ENCODE peak calls at places on chromosomes 2 and 18, in four cellular contexts. One of them, this sample, is unnamed.
A peak's percentile ranks its signal among the peaks of the same experiment; 100 is the strongest.

GRCh38 chr18:22613058-22613690 is 195.5 kb upstream of the CTAGE1 start:
- DNase-seq in H1: no peak
- DNase-seq in activated CD8-positive, alpha-beta memory T cell treated with anti-CD3 and anti-CD28 coated beads for 1 hour: no peak
- DNase-seq in NAMALWA: no peak
- DNase-seq in this sample: no peak

GRCh38 chr2:27320958-27321543 is 1.8 kb downstream of the MPV17 start:
- DNase-seq in H1: peak; percentile 62
- DNase-seq in activated CD8-positive, alpha-beta memory T cell treated with anti-CD3 and anti-CD28 coated beads for 1 hour: no peak
- DNase-seq in NAMALWA: no peak
- DNase-seq in this sample: no peak

GRCh38 chr2:767440-767839 is 90.2 kb upstream of the TMEM18 start:
- DNase-seq in H1: no peak
- DNase-seq in activated CD8-positive, alpha-beta memory T cell treated with anti-CD3 and anti-CD28 coated beads for 1 hour: no peak
- DNase-seq in NAMALWA: no peak
- DNase-seq in this sample: no peak

GRCh38 chr2:44770221-44771187 is 171.0 kb upstream of the SIX3 start:
- DNase-seq in H1: no peak
- DNase-seq in activated CD8-positive, alpha-beta memory T cell treated with anti-CD3 and anti-CD28 coated beads for 1 hour: no peak
- DNase-seq in NAMALWA: no peak
- DNase-seq in this sample: no peak

GRCh38 chr2:203720011-203720410 is 13.6 kb downstream of the CD28 start:
- DNase-seq in H1: no peak
- DNase-seq in activated CD8-positive, alpha-beta memory T cell treated with anti-CD3 and anti-CD28 coated beads for 1 hour: no peak
- DNase-seq in NAMALWA: no peak
- DNase-seq in this sample: no peak

GRCh38 chr18:23498062-23498582 is 5.2 kb upstream of the RMC1 start:
- DNase-seq in H1: no peak
- DNase-seq in activated CD8-positive, alpha-beta memory T cell treated with anti-CD3 and anti-CD28 coated beads for 1 hour: no peak
- DNase-seq in NAMALWA: no peak
- DNase-seq in this sample: no peak

GRCh38 chr2:205752924-205753323 is 70.6 kb downstream of the NRP2 start:
- DNase-seq in H1: no peak
- DNase-seq in activated CD8-positive, alpha-beta memory T cell treated with anti-CD3 and anti-CD28 coated beads for 1 hour: no peak
- DNase-seq in NAMALWA: no peak
- DNase-seq in this sample: no peak

GRCh38 chr2:222756951-222757645 is 85.6 kb downstream of the MOGAT1 start:
- DNase-seq in H1: no peak
- DNase-seq in activated CD8-positive, alpha-beta memory T cell treated with anti-CD3 and anti-CD28 coated beads for 1 hour: no peak
- DNase-seq in NAMALWA: no peak
- DNase-seq in this sample: no peak

GRCh38 chr2:239369631-239370161 is 31.1 kb downstream of the HDAC4 start:
- DNase-seq in H1: no peak
- DNase-seq in activated CD8-positive, alpha-beta memory T cell treated with anti-CD3 and anti-CD28 coated beads for 1 hour: peak; percentile 39
- DNase-seq in NAMALWA: peak; percentile 86
- DNase-seq in this sample: no peak

GRCh38 chr18:363327-364115 is 95.7 kb upstream of the THOC1 start:
- DNase-seq in H1: no peak
- DNase-seq in activated CD8-positive, alpha-beta memory T cell treated with anti-CD3 and anti-CD28 coated beads for 1 hour: no peak
- DNase-seq in NAMALWA: no peak
- DNase-seq in this sample: no peak

GRCh38 chr2:17756629-17757028 is 2.7 kb downstream of the GEN1 start:
- DNase-seq in H1: no peak
- DNase-seq in activated CD8-positive, alpha-beta memory T cell treated with anti-CD3 and anti-CD28 coated beads for 1 hour: no peak
- DNase-seq in NAMALWA: no peak
- DNase-seq in this sample: no peak

GRCh38 chr18:49055787-49056186 is 105.0 kb upstream of the SMAD7 start:
- DNase-seq in H1: no peak
- DNase-seq in activated CD8-positive, alpha-beta memory T cell treated with anti-CD3 and anti-CD28 coated beads for 1 hour: no peak
- DNase-seq in NAMALWA: peak; percentile 28
- DNase-seq in this sample: peak; percentile 21

GRCh38 chr2:112848833-112849232 is 12.3 kb upstream of the IL1B start:
- DNase-seq in H1: no peak
- DNase-seq in activated CD8-positive, alpha-beta memory T cell treated with anti-CD3 and anti-CD28 coated beads for 1 hour: no peak
- DNase-seq in NAMALWA: no peak
- DNase-seq in this sample: no peak

GRCh38 chr2:141810148-141810547 is 320.7 kb downstream of the LRP1B start:
- DNase-seq in H1: no peak
- DNase-seq in activated CD8-positive, alpha-beta memory T cell treated with anti-CD3 and anti-CD28 coated beads for 1 hour: no peak
- DNase-seq in NAMALWA: no peak
- DNase-seq in this sample: no peak

GRCh38 chr2:132496566-132496965 is 80.0 kb downstream of the GPR39 start:
- DNase-seq in H1: no peak
- DNase-seq in activated CD8-positive, alpha-beta memory T cell treated with anti-CD3 and anti-CD28 coated beads for 1 hour: no peak
- DNase-seq in NAMALWA: no peak
- DNase-seq in this sample: no peak

GRCh38 chr2:33673937-33674336 is 74.8 kb upstream of the FAM98A start:
- DNase-seq in H1: no peak
- DNase-seq in activated CD8-positive, alpha-beta memory T cell treated with anti-CD3 and anti-CD28 coated beads for 1 hour: no peak
- DNase-seq in NAMALWA: peak; percentile 37
- DNase-seq in this sample: peak; percentile 19

GRCh38 chr2:127313359-127313758 is 19.4 kb upstream of the ERCC3 start:
- DNase-seq in H1: no peak
- DNase-seq in activated CD8-positive, alpha-beta memory T cell treated with anti-CD3 and anti-CD28 coated beads for 1 hour: no peak
- DNase-seq in NAMALWA: peak; percentile 54
- DNase-seq in this sample: no peak

GRCh38 chr2:113077921-113078320 is 10.2 kb downstream of the IL1F10 start:
- DNase-seq in H1: no peak
- DNase-seq in activated CD8-positive, alpha-beta memory T cell treated with anti-CD3 and anti-CD28 coated beads for 1 hour: no peak
- DNase-seq in NAMALWA: no peak
- DNase-seq in this sample: no peak

GRCh38 chr2:11738589-11739436 is 7.6 kb upstream of the LPIN1 start:
- DNase-seq in H1: no peak
- DNase-seq in activated CD8-positive, alpha-beta memory T cell treated with anti-CD3 and anti-CD28 coated beads for 1 hour: no peak
- DNase-seq in NAMALWA: no peak
- DNase-seq in this sample: no peak

GRCh38 chr2:223049356-223049755 is 2.6 kb upstream of the KCNE4 start:
- DNase-seq in H1: no peak
- DNase-seq in activated CD8-positive, alpha-beta memory T cell treated with anti-CD3 and anti-CD28 coated beads for 1 hour: no peak
- DNase-seq in NAMALWA: no peak
- DNase-seq in this sample: no peak

GRCh38 chr18:76234559-76234958 is 260.5 kb downstream of the ZNF516 start:
- DNase-seq in H1: no peak
- DNase-seq in activated CD8-positive, alpha-beta memory T cell treated with anti-CD3 and anti-CD28 coated beads for 1 hour: no peak
- DNase-seq in NAMALWA: no peak
- DNase-seq in this sample: no peak

GRCh38 chr2:187964742-187965141 is 326.9 kb upstream of the GULP1 start:
- DNase-seq in H1: no peak
- DNase-seq in activated CD8-positive, alpha-beta memory T cell treated with anti-CD3 and anti-CD28 coated beads for 1 hour: no peak
- DNase-seq in NAMALWA: no peak
- DNase-seq in this sample: no peak

GRCh38 chr2:129212337-129212958 is 767.0 kb upstream of the RAB6C start:
- DNase-seq in H1: no peak
- DNase-seq in activated CD8-positive, alpha-beta memory T cell treated with anti-CD3 and anti-CD28 coated beads for 1 hour: no peak
- DNase-seq in NAMALWA: no peak
- DNase-seq in this sample: no peak

GRCh38 chr2:42170619-42171395 is 1.7 kb downstream of the EML4 start:
- DNase-seq in H1: no peak
- DNase-seq in activated CD8-positive, alpha-beta memory T cell treated with anti-CD3 and anti-CD28 coated beads for 1 hour: no peak
- DNase-seq in NAMALWA: no peak
- DNase-seq in this sample: no peak

GRCh38 chr2:10547011-10547410 is 98.9 kb upstream of the ODC1 start:
- DNase-seq in H1: no peak
- DNase-seq in activated CD8-positive, alpha-beta memory T cell treated with anti-CD3 and anti-CD28 coated beads for 1 hour: no peak
- DNase-seq in NAMALWA: no peak
- DNase-seq in this sample: no peak

GRCh38 chr2:109030870-109031480 is 42.0 kb upstream of the EDAR start:
- DNase-seq in H1: no peak
- DNase-seq in activated CD8-positive, alpha-beta memory T cell treated with anti-CD3 and anti-CD28 coated beads for 1 hour: no peak
- DNase-seq in NAMALWA: no peak
- DNase-seq in this sample: no peak

GRCh38 chr18:65751145-65752085 is 603 bp downstream of the CDH7 start:
- DNase-seq in H1: no peak
- DNase-seq in activated CD8-positive, alpha-beta memory T cell treated with anti-CD3 and anti-CD28 coated beads for 1 hour: no peak
- DNase-seq in NAMALWA: no peak
- DNase-seq in this sample: no peak

GRCh38 chr2:219142329-219142728 is 18.3 kb downstream of the NHEJ1 start:
- DNase-seq in H1: no peak
- DNase-seq in activated CD8-positive, alpha-beta memory T cell treated with anti-CD3 and anti-CD28 coated beads for 1 hour: no peak
- DNase-seq in NAMALWA: no peak
- DNase-seq in this sample: no peak

GRCh38 chr2:148670773-148671172 is 26.2 kb downstream of the EPC2 start:
- DNase-seq in H1: no peak
- DNase-seq in activated CD8-positive, alpha-beta memory T cell treated with anti-CD3 and anti-CD28 coated beads for 1 hour: no peak
- DNase-seq in NAMALWA: no peak
- DNase-seq in this sample: no peak

GRCh38 chr2:170818294-170819104 is 1.8 kb downstream of the GAD1 start:
- DNase-seq in H1: no peak
- DNase-seq in activated CD8-positive, alpha-beta memory T cell treated with anti-CD3 and anti-CD28 coated beads for 1 hour: no peak
- DNase-seq in NAMALWA: no peak
- DNase-seq in this sample: no peak

GRCh38 chr2:233674995-233675394 is 3.3 kb downstream of the UGT1A9 start:
- DNase-seq in H1: no peak
- DNase-seq in activated CD8-positive, alpha-beta memory T cell treated with anti-CD3 and anti-CD28 coated beads for 1 hour: no peak
- DNase-seq in NAMALWA: peak; percentile 6
- DNase-seq in this sample: no peak

GRCh38 chr18:27652480-27653121 is 467.5 kb upstream of the CHST9 start:
- DNase-seq in H1: no peak
- DNase-seq in activated CD8-positive, alpha-beta memory T cell treated with anti-CD3 and anti-CD28 coated beads for 1 hour: no peak
- DNase-seq in NAMALWA: no peak
- DNase-seq in this sample: no peak

GRCh38 chr2:188569441-188569840 is 277.8 kb downstream of the GULP1 start:
- DNase-seq in H1: no peak
- DNase-seq in activated CD8-positive, alpha-beta memory T cell treated with anti-CD3 and anti-CD28 coated beads for 1 hour: no peak
- DNase-seq in NAMALWA: no peak
- DNase-seq in this sample: no peak

GRCh38 chr18:12032786-12033642 is 51.7 kb downstream of the IMPA2 start:
- DNase-seq in H1: no peak
- DNase-seq in activated CD8-positive, alpha-beta memory T cell treated with anti-CD3 and anti-CD28 coated beads for 1 hour: no peak
- DNase-seq in NAMALWA: no peak
- DNase-seq in this sample: no peak

GRCh38 chr2:220560192-220560591 is 932.8 kb downstream of the SLC4A3 start:
- DNase-seq in H1: no peak
- DNase-seq in activated CD8-positive, alpha-beta memory T cell treated with anti-CD3 and anti-CD28 coated beads for 1 hour: no peak
- DNase-seq in NAMALWA: no peak
- DNase-seq in this sample: no peak

GRCh38 chr2:105364436-105365139 is 27.2 kb downstream of the C2orf49 start:
- DNase-seq in H1: no peak
- DNase-seq in activated CD8-positive, alpha-beta memory T cell treated with anti-CD3 and anti-CD28 coated beads for 1 hour: no peak
- DNase-seq in NAMALWA: no peak
- DNase-seq in this sample: no peak

GRCh38 chr2:184890311-184890710 is 292.0 kb downstream of the ZNF804A start:
- DNase-seq in H1: no peak
- DNase-seq in activated CD8-positive, alpha-beta memory T cell treated with anti-CD3 and anti-CD28 coated beads for 1 hour: no peak
- DNase-seq in NAMALWA: peak; percentile 17
- DNase-seq in this sample: no peak